ENCODE peak calls at places on chromosomes 16 and 17, in ten cellular contexts. D is adrenal gland, U is HCT116, C is progenitor cell of endocrine pancreas, P is NCI-H2171, A is non-pigmented ciliary epithelial cell, G is AG08395, Z is KG1, W is Ammon's horn, Y is NCI-H1694. F is an unnamed sample.

GRCh38 chr17:59838196-59838911 is 54.4 kb downstream of the TUBD1 start:
- DNase-seq in D (no peak), U (no peak), C (no peak), P (no peak), A (no peak), G (no peak), Z (no peak), W (no peak), Y (no peak), F (no peak)

GRCh38 chr17:28280826-28281225 is 38.2 kb upstream of the TMEM97 start:
- DNase-seq in D (no peak), U (no peak), C (no peak), P (no peak), A (no peak), G (no peak), Z (no peak), W (no peak), Y (no peak), F (no peak)

GRCh38 chr17:81244358-81245023 is 5.4 kb downstream of the NDUFAF8 start:
- DNase-seq in D (no peak), U (no peak), C (no peak), P (no peak), A (no peak), G (no peak), Z (no peak), W (no peak), Y (no peak), F (no peak)

GRCh38 chr16:8996891-8997290 is 33.2 kb upstream of the USP7 start:
- DNase-seq in D (no peak), U (peak; percentile 22), C (no peak), P (peak; percentile 3), A (no peak), G (no peak), Z (no peak), W (no peak), Y (no peak), F (no peak)

GRCh38 chr17:56031636-56032035 is 121.6 kb upstream of the ANKFN1 start:
- DNase-seq in D (no peak), U (no peak), C (no peak), P (no peak), A (no peak), G (no peak), Z (no peak), W (no peak), Y (no peak), F (no peak)

GRCh38 chr17:80117491-80118401 is 16.4 kb downstream of the GAA start:
- DNase-seq in D (peak; percentile 20), U (no peak), C (no peak), P (no peak), A (no peak), G (no peak), Z (no peak), W (no peak), Y (no peak), F (no peak)

GRCh38 chr17:66636111-66636510 is 198.8 kb upstream of the CACNG5 start:
- DNase-seq in D (no peak), U (no peak), C (no peak), P (no peak), A (peak; percentile 37), G (peak; percentile 64), Z (no peak), W (no peak), Y (no peak), F (no peak)

GRCh38 chr16:75306102-75306762 is 54.8 kb upstream of the BCAR1 start:
- DNase-seq in D (no peak), U (peak; percentile 49), C (no peak), P (no peak), A (no peak), G (no peak), Z (no peak), W (no peak), Y (no peak), F (no peak)

GRCh38 chr16:70726869-70727494 is 41.1 kb upstream of the MTSS2 start:
- DNase-seq in D (no peak), U (no peak), C (no peak), P (no peak), A (no peak), G (no peak), Z (no peak), W (no peak), Y (no peak), F (no peak)

GRCh38 chr16:81548901-81549546 is 104.4 kb downstream of the CMIP start:
- DNase-seq in D (no peak), U (no peak), C (peak; percentile 22), P (no peak), A (no peak), G (no peak), Z (no peak), W (no peak), Y (no peak), F (no peak)

GRCh38 chr16:81551821-81552304 is 107.3 kb downstream of the CMIP start:
- DNase-seq in D (peak; percentile 80), U (no peak), C (no peak), P (no peak), A (peak; percentile 30), G (no peak), Z (no peak), W (no peak), Y (no peak), F (no peak)

GRCh38 chr16:5500526-5500925 is 402.9 kb upstream of the EEF2KMT start:
- DNase-seq in D (no peak), U (no peak), C (no peak), P (no peak), A (no peak), G (no peak), Z (no peak), W (no peak), Y (no peak), F (no peak)

GRCh38 chr16:4226251-4227039 is 15.4 kb downstream of the SRL start:
- DNase-seq in D (no peak), U (no peak), C (no peak), P (no peak), A (no peak), G (no peak), Z (no peak), W (no peak), Y (no peak), F (no peak)

GRCh38 chr17:61279476-61280145 is 120.0 kb upstream of the TBX2 start:
- DNase-seq in D (no peak), U (no peak), C (no peak), P (no peak), A (no peak), G (peak; percentile 25), Z (no peak), W (no peak), Y (no peak), F (no peak)

GRCh38 chr17:57158296-57158695 is 73.2 kb downstream of the AKAP1 start:
- DNase-seq in D (no peak), U (no peak), C (no peak), P (no peak), A (no peak), G (no peak), Z (no peak), W (no peak), Y (no peak), F (no peak)

GRCh38 chr17:40480501-40481003 is 20.9 kb downstream of the TNS4 start:
- DNase-seq in D (no peak), U (no peak), C (no peak), P (no peak), A (no peak), G (peak; percentile 75), Z (no peak), W (no peak), Y (no peak), F (no peak)

GRCh38 chr17:79792984-79793923 is 3.6 kb downstream of the CBX8 start:
- DNase-seq in D (no peak), U (no peak), C (no peak), P (no peak), A (peak; percentile 22), G (peak; percentile 71), Z (no peak), W (no peak), Y (no peak), F (no peak)

GRCh38 chr16:1929105-1929504 is 10.9 kb upstream of the HS3ST6 start:
- DNase-seq in D (no peak), U (no peak), C (no peak), P (peak; percentile 45), A (no peak), G (peak; percentile 59), Z (no peak), W (no peak), Y (peak; percentile 20), F (no peak)

GRCh38 chr17:57962441-57963148 is 7.4 kb upstream of the CUEDC1 start:
- DNase-seq in D (no peak), U (no peak), C (no peak), P (no peak), A (no peak), G (no peak), Z (no peak), W (no peak), Y (no peak), F (no peak)

GRCh38 chr16:87957296-87958069 is 6.2 kb downstream of the BANP start:
- DNase-seq in D (no peak), U (no peak), C (no peak), P (no peak), A (no peak), G (no peak), Z (no peak), W (no peak), Y (no peak), F (no peak)

GRCh38 chr17:62704381-62704971 is 77.0 kb downstream of the MRC2 start:
- DNase-seq in D (no peak), U (no peak), C (no peak), P (peak; percentile 64), A (no peak), G (no peak), Z (no peak), W (no peak), Y (no peak), F (peak; percentile 74)

GRCh38 chr17:68511671-68512246 is 471 bp upstream of the PRKAR1A start:
- DNase-seq in D (peak; percentile 85), U (peak; percentile 80), C (peak; percentile 62), P (peak; percentile 87), A (no peak), G (peak; percentile 61), Z (no peak), W (peak; percentile 83), Y (peak; percentile 55), F (peak; percentile 82)

GRCh38 chr17:64938925-64939474 is 19.7 kb upstream of the LRRC37A3 start:
- DNase-seq in D (peak; percentile 55), U (no peak), C (no peak), P (no peak), A (no peak), G (peak; percentile 22), Z (no peak), W (peak; percentile 48), Y (no peak), F (no peak)

GRCh38 chr16:53773150-53773846 is 69.3 kb downstream of the FTO start:
- DNase-seq in D (peak; percentile 35), U (no peak), C (no peak), P (peak; percentile 41), A (no peak), G (peak; percentile 69), Z (no peak), W (peak; percentile 83), Y (peak; percentile 46), F (no peak)

GRCh38 chr16:27579086-27579980 is 29.4 kb downstream of the KATNIP start:
- DNase-seq in D (no peak), U (no peak), C (no peak), P (no peak), A (peak; percentile 31), G (no peak), Z (no peak), W (no peak), Y (no peak), F (no peak)

GRCh38 chr16:14958970-14959369 is 15.9 kb upstream of the PDXDC1 start:
- DNase-seq in D (no peak), U (no peak), C (no peak), P (no peak), A (no peak), G (peak; percentile 18), Z (no peak), W (peak; percentile 28), Y (no peak), F (no peak)

GRCh38 chr17:62674841-62675240 is 47.4 kb downstream of the MRC2 start:
- DNase-seq in D (no peak), U (no peak), C (no peak), P (no peak), A (no peak), G (no peak), Z (no peak), W (no peak), Y (no peak), F (no peak)

GRCh38 chr17:4625181-4625601 is 16.3 kb downstream of the ALOX15 start:
- DNase-seq in D (no peak), U (no peak), C (no peak), P (no peak), A (no peak), G (no peak), Z (no peak), W (no peak), Y (no peak), F (no peak)

F was measured in right atrium auricular region.